ENCODE peak calls at places on chromosome 18, in five cellular contexts. Q is small intestine; W is spleen; N is naive thymus-derived CD4-positive, alpha-beta T cell; A is uterus. M is an unnamed sample. For H3K9me3 and H3K4me1, the result is how much of the 10 kb centered on the place peaks cover.

GRCh38 chr18:48590678-48591077 is 51.8 kb downstream of the CTIF start:
- DNase-seq in Q (no peak), N (no peak), W (no peak), A (no peak), M (no peak)

GRCh38 chr18:80178935-80179818 is 68.1 kb downstream of the PARD6G start:
- DNase-seq in A (no peak), Q (no peak), W (no peak), N (no peak), M (peak)

GRCh38 chr18:70462078-70462439 is 173.2 kb downstream of the SOCS6 start:
- DNase-seq in W (no peak), A (no peak), Q (no peak), N (no peak), M (no peak)

GRCh38 chr18:26909599-26910290 is 44.2 kb upstream of the AQP4 start:
- DNase-seq in A (no peak), W (no peak), Q (no peak), N (no peak), M (no peak)

GRCh38 chr18:63317556-63317946 is 2.0 kb downstream of the BCL2 start:
- DNase-seq in A (no peak), N (no peak), Q (no peak), W (no peak), M (no peak)

GRCh38 chr18:61551586-61551985 is 218.4 kb downstream of the CDH20 start:
- DNase-seq in N (no peak), A (peak), Q (peak), W (no peak), M (no peak)

GRCh38 chr18:10245517-10246175 is 208.8 kb upstream of the APCDD1 start:
- DNase-seq in N (no peak), W (no peak), A (peak), Q (no peak), M (no peak)

GRCh38 chr18:50281972-50282520 is 723 bp upstream of the MBD1 start:
- DNase-seq in N (no peak), A (no peak), Q (no peak), W (no peak), M (no peak)

GRCh38 chr18:44725300-44726096 is 44.8 kb downstream of the SETBP1 start:
- DNase-seq in A (no peak), W (peak), N (no peak), Q (peak), M (no peak)

GRCh38 chr18:77304263-77304662 is 54.6 kb downstream of the GALR1 start:
- DNase-seq in W (no peak), Q (no peak), N (no peak), A (no peak), M (no peak)

GRCh38 chr18:23136326-23137092 is 1.2 kb downstream of the CABLES1 start:
- DNase-seq in A (peak), W (peak), N (no peak), Q (peak), M (peak)

GRCh38 chr18:1528447-1528846 is 623.8 kb downstream of the ADCYAP1 start:
- DNase-seq in Q (no peak), N (no peak), A (no peak), W (no peak), M (no peak)

GRCh38 chr18:37714621-37715020 is 149.0 kb upstream of the CELF4 start:
- DNase-seq in A (no peak), Q (no peak), W (no peak), N (no peak), M (no peak)

GRCh38 chr18:45775241-45775676 is 50.2 kb upstream of the SIGLEC15 start:
- DNase-seq in W (peak), N (peak), A (peak), Q (peak), M (peak)

GRCh38 chr18:79603321-79604204 is 76.0 kb upstream of the CTDP1 start:
- DNase-seq in W (peak), A (peak), Q (no peak), N (no peak), M (peak)

GRCh38 chr18:74163019-74163656 is 14.8 kb downstream of the TIMM21 start:
- DNase-seq in N (no peak), A (no peak), W (no peak), Q (no peak), M (no peak)

DNA sequence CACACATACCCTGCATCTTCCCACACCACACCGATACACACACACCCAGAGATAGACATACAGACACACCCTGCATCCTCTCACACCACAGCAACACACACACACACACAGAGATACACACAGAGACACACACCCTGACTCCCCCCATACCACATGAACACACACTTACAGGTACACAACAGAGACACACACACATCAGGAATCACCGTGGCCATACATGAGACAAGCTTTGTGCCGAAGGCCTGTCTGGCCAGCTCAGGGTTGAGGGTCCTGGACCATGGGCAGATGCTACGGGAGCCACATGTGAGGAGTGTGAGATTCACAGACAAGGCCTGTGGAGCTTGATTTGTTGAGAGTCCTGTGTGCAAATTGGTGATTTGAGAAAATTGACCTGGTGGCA is 15.6 kb downstream of the IMPA2 start:
- DNase-seq in Q (no peak), A (no peak), N (no peak), W (peak), M (no peak)
- H3K9me3 ChIP-seq in Q (under half), A (under half), N (under half), W (under half), M (under half)

DNA sequence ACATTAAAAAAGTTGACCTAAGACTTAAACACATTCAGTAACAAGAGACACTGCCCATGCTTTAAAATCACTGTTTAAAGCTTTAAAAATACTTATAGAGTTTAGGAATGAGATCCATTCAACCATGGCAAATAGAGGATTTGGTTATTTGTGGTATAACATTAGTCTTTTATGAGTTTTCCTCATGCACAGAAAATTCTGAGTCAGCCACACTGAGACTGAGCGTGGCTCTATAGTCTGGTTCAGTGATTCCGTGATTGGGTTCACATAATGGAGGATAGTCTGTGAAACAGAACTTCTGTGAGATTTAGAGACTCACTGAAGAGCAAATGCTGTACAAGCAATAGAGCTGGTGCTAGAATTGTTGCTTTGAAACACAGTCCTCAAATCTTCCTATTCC is 1502.4 kb upstream of the PIK3C3 start:
- DNase-seq in A (no peak), W (no peak), N (no peak), Q (no peak), M (no peak)
- H3K4me1 ChIP-seq in A (under half), W (under half), N (under half), Q (under half), M (under half)

GRCh38 chr18:36050479-36050878 is 16.9 kb downstream of the RPRD1A start:
- DNase-seq in W (no peak), A (no peak), Q (no peak), N (no peak), M (no peak)
- H3K9me3 ChIP-seq in W (under half), A (under half), Q (under half), N (under half), M (under half)

GRCh38 chr18:59056706-59057492 is 82.8 kb upstream of the SEC11C start:
- DNase-seq in W (peak), A (peak), Q (peak), N (peak), M (peak)
- H3K4me1 ChIP-seq in W (under half), A (under half), Q (under half), N (under half), M (under half)